ENCODE peak calls at places on chromosomes 4 and X, in five cellular contexts. T, J, B, L and V are unnamed samples.

GRCh38 chr4:72468904-72469502 is 100.0 kb downstream of the ADAMTS3 start:
- DNase-seq in B (no peak), J (peak), L (no peak), T (no peak), V (peak)

GRCh38 chr4:158356331-158356730 is 146.0 kb downstream of the TMEM144 start:
- DNase-seq in L (no peak), J (no peak), B (no peak), T (no peak), V (no peak)

GRCh38 chr4:40289366-40290188 is 45.6 kb upstream of the CHRNA9 start:
- DNase-seq in J (no peak), B (no peak), L (no peak), T (no peak), V (no peak)

GRCh38 chr4:20565075-20565721 is 135.1 kb upstream of the PACRGL start:
- DNase-seq in T (no peak), L (no peak), J (peak), B (no peak), V (no peak)

GRCh38 chrX:41518127-41518840 is 71.1 kb downstream of the NYX start:
- DNase-seq in L (no peak), B (no peak), J (no peak), T (no peak), V (no peak)

GRCh38 chrX:88135735-88136134 is 611.3 kb upstream of the CPXCR1 start:
- DNase-seq in J (no peak), B (no peak), T (no peak), L (no peak), V (no peak)

GRCh38 chr4:92825785-92826184 is 522.0 kb downstream of the GRID2 start:
- DNase-seq in J (no peak), L (no peak), T (no peak), B (no peak), V (no peak)

GRCh38 chr4:30808266-30808665 is 88.1 kb downstream of the PCDH7 start:
- DNase-seq in B (no peak), T (no peak), J (peak), L (no peak), V (no peak)

GRCh38 chr4:86630629-86631028 is 36.5 kb downstream of the PTPN13 start:
- DNase-seq in J (no peak), T (no peak), B (no peak), L (no peak), V (no peak)

GRCh38 chr4:15964159-15964558 is 1.2 kb upstream of the FGFBP2 start:
- DNase-seq in T (peak), L (no peak), J (no peak), B (no peak), V (no peak)

GRCh38 chr4:102780476-102781144 is 19.8 kb upstream of the MANBA start:
- DNase-seq in J (peak), L (no peak), T (no peak), B (no peak), V (no peak)

GRCh38 chr4:41939016-41939623 is 3.9 kb downstream of the TMEM33 start:
- DNase-seq in T (no peak), L (no peak), B (no peak), J (peak), V (no peak)

GRCh38 chr4:7763788-7764187 is 175.9 kb downstream of the AFAP1 start:
- DNase-seq in B (no peak), J (peak), L (no peak), T (no peak), V (no peak)

GRCh38 chr4:8910822-8911310 is 39.2 kb upstream of the HMX1 start:
- DNase-seq in J (no peak), T (no peak), L (no peak), B (peak), V (peak)

GRCh38 chr4:14810568-14810967 is 191.7 kb upstream of the CPEB2 start:
- DNase-seq in B (no peak), L (no peak), T (no peak), J (no peak), V (no peak)

GRCh38 chr4:121454251-121454979 is 73.6 kb upstream of the QRFPR start:
- DNase-seq in L (no peak), T (peak), B (no peak), J (no peak), V (no peak)

GRCh38 chr4:24496597-24496996 is 87.8 kb downstream of the DHX15 start:
- DNase-seq in B (no peak), L (no peak), J (no peak), T (no peak), V (no peak)

GRCh38 chr4:185761352-185762235 is 50.4 kb downstream of the SORBS2 start:
- DNase-seq in B (no peak), J (peak), T (no peak), L (no peak), V (no peak)

GRCh38 chr4:96993528-96993927 is 1149.7 kb downstream of the STPG2 start:
- DNase-seq in T (no peak), L (no peak), B (no peak), J (no peak), V (no peak)

GRCh38 chr4:124529131-124529530 is 183.4 kb downstream of the ANKRD50 start:
- DNase-seq in L (no peak), T (no peak), B (no peak), J (peak), V (no peak)

GRCh38 chr4:78517050-78517652 is 34.4 kb upstream of the ANXA3 start:
- DNase-seq in J (peak), L (no peak), B (no peak), T (no peak), V (no peak)

GRCh38 chr4:28921886-28922285 is 1798.3 kb upstream of the PCDH7 start:
- DNase-seq in T (no peak), B (no peak), J (no peak), L (no peak), V (no peak)

GRCh38 chr4:109406337-109406931 is 27.2 kb upstream of the SEC24B start:
- DNase-seq in T (peak), J (peak), L (no peak), B (no peak), V (peak)

GRCh38 chrX:121570072-121570841 is 522.8 kb downstream of the GLUD2 start:
- DNase-seq in J (no peak), L (no peak), T (no peak), B (peak), V (no peak)

GRCh38 chrX:47662144-47662657 is 3.2 kb upstream of the UXT start:
- DNase-seq in T (no peak), L (no peak), J (peak), B (no peak), V (no peak)

GRCh38 chrX:68584221-68584620 is 63.2 kb upstream of the STARD8 start:
- DNase-seq in J (no peak), L (no peak), B (no peak), T (no peak), V (no peak)

GRCh38 chrX:132216806-132217202 is 2.4 kb downstream of the RAP2C start:
- DNase-seq in J (peak), T (no peak), B (no peak), L (no peak), V (no peak)

GRCh38 chrX:155662297-155662696 is 49.5 kb upstream of the TMLHE start:
- DNase-seq in L (no peak), T (no peak), J (no peak), B (no peak), V (no peak)

GRCh38 chr4:41977709-41978108 is 3.8 kb upstream of the DCAF4L1 start:
- DNase-seq in B (no peak), T (no peak), L (no peak), J (peak), V (no peak)

GRCh38 chr4:52861879-52862604 is at the start of gene RASL11B:
- DNase-seq in L (peak), B (peak), J (peak), T (peak), V (peak)

GRCh38 chrX:80120335-80120734 is 105.8 kb downstream of the TBX22 start:
- DNase-seq in J (no peak), B (no peak), T (no peak), L (no peak), V (no peak)

GRCh38 chr4:22514431-22514830 is 1.4 kb downstream of the ADGRA3 start:
- DNase-seq in T (no peak), J (peak), L (no peak), B (no peak), V (no peak)

GRCh38 chrX:7143076-7143475 is 4.4 kb upstream of the STS start:
- DNase-seq in B (no peak), L (no peak), T (no peak), J (no peak), V (no peak)

GRCh38 chr4:128979934-128980333 is 113.4 kb downstream of the SCLT1 start:
- DNase-seq in J (peak), T (no peak), L (no peak), B (no peak), V (no peak)

GRCh38 chr4:86685401-86685800 is 91.3 kb downstream of the PTPN13 start:
- DNase-seq in T (no peak), L (no peak), B (no peak), J (peak), V (no peak)

GRCh38 chr4:184940500-184940899 is 77.8 kb upstream of the HELT start:
- DNase-seq in J (no peak), L (no peak), T (no peak), B (no peak), V (no peak)

DNA sequence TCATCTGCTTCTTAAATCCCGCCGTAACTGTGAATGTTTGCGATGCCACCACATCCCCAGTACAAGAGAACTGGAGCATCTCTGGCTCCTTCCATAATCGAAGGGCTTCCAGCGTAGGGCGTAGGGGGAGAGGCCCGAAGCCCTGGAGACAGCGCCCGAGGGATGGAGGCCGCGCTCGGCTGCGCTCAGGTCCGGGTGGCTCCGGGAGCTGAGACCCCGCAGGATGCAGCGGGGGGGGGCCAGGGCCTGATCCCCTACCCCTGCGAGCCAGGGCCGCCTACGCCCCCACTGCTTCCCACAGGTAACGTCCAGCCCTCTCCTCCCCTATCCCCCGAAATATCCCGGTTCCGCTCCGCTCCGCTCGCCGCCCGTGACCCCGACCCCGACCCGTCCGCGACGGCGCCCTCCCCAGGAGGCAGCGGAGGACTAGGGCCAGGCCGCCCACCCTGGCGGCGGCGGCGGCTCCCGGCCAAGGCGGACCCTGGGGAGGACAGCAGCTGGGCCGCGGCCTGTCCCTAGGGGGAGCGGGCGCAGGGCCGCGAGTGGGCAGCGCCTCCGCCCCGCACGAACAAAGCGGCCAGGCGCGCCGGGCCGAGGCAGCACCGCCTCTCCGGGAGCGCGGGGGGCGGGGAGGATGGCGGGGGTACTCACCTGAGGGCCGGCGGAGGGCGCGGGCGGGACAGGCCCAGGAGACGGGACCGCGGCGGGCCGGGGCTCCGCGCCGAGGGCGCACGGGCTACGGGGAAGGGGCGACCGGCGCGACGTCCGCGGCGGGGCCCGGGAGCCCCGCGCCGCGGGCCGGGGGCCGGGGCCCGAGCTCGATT is 720 bp downstream of the WDFY3 start:
- DNase-seq in T (peak), L (peak), B (peak), J (no peak), V (no peak)
- TF ChIP-seq CTCF in T (peak), L (peak), B (no peak), J (no peak), V (no peak)

GRCh38 chr4:173463816-173464215 is 64.9 kb upstream of the SCRG1 start:
- DNase-seq in J (no peak), L (no peak), B (no peak), T (no peak), V (no peak)

GRCh38 chr4:173469622-173470021 is 60.4 kb downstream of the HAND2 start:
- DNase-seq in T (no peak), L (no peak), J (no peak), B (no peak), V (no peak)

GRCh38 chr4:173466101-173466500 is 63.9 kb downstream of the HAND2 start:
- DNase-seq in J (no peak), T (no peak), B (no peak), L (no peak), V (no peak)

GRCh38 chr4:173464486-173464885 is 65.5 kb downstream of the HAND2 start:
- DNase-seq in L (no peak), J (no peak), T (no peak), B (no peak), V (no peak)

DNA sequence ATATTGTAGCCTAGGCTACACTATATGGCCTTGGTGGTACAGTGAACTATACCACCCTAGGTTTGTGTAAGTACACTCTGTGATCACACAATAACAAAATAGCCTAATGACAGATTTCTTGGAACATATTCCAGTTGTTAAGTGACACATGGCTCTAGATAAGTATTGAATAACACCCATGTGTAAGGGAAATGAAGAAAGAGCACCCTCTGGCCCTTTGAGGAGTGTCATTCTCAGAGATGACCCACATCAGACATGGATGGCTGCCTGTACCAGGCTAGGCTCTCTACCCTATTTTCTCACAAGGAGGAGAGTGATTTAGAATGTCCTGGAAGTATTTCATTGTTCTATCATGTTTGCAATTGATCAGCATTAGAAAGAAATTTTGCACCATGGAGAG is 61.7 kb downstream of the HAND2 start:
- DNase-seq in J (no peak), B (no peak), T (no peak), L (no peak), V (no peak)
- TF ChIP-seq CTCF in J (no peak), B (no peak), T (no peak), L (no peak), V (no peak)

GRCh38 chr4:141006236-141006802 is 127.0 kb downstream of the RNF150 start:
- DNase-seq in J (no peak), B (no peak), T (no peak), L (no peak), V (no peak)
- TF ChIP-seq CTCF in J (no peak), B (no peak), T (no peak), L (no peak), V (no peak)

DNA sequence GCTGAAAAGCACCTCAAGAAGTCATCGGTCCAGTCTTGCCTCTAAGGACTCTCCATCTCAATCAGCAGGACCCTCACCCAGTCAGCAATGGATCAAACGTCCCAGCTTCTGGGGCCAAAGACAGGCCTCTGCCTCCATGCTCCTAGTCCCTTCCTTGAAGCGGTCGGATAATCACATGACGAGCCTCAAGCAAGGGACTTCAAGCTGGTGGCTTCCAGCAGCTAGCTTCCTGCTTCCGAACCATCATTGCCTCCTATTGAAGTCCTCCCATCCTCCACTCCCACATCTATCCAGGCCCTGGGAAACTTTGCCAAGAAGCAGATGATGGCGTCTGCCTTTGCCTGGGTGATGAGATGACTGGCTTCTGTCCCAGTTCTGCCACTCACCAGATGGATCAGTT is 135.2 kb upstream of the MAMLD1 start:
- DNase-seq in B (no peak), L (no peak), J (no peak), T (no peak), V (no peak)
- TF ChIP-seq CTCF in B (no peak), L (no peak), J (no peak), T (no peak), V (no peak)

GRCh38 chr4:151772322-151772721 is 11.5 kb upstream of the GATB start:
- DNase-seq in L (no peak), J (no peak), B (no peak), T (no peak), V (no peak)

GRCh38 chr4:151768835-151769234 is 8.0 kb upstream of the GATB start:
- DNase-seq in B (no peak), J (no peak), T (no peak), L (no peak), V (no peak)

GRCh38 chr4:151770154-151770553 is 9.3 kb upstream of the GATB start:
- DNase-seq in J (no peak), T (no peak), L (no peak), B (no peak), V (no peak)

GRCh38 chr4:151771664-151772063 is 10.9 kb upstream of the GATB start:
- DNase-seq in T (no peak), J (no peak), L (no peak), B (no peak), V (no peak)

DNA sequence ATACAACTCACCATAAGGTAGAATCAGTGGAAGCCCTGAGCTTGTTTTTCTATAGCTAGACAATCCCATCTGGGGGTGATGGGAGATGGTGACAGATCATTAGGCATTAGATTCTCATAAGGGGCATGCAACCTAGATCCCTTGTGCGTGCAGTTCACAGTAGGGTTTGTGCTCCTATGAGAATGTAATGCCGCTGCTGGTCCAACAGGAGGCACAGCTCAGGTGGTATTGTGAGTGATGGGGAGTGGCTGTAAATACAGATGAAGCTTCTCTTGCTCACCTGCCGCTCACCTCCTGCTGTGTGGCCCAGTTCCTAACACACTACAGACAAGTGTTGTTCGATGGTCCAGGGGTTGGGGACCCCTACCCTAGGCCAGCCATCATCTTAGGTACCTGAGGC is 5.9 kb upstream of the GATB start:
- DNase-seq in J (no peak), L (no peak), B (no peak), T (no peak), V (no peak)
- TF ChIP-seq CTCF in J (no peak), L (no peak), B (no peak), T (no peak), V (peak)